ENCODE peak calls at places on chromosome 16, in seven cellular contexts. K is IMR-90, T is neuronal stem cell, G is mesenchymal stem cell, B is trophoblast cell, U is mesendoderm, M is H1. N is an unnamed sample.

GRCh38 chr16:49081556-49081955 is 200.1 kb downstream of the CBLN1 start:
- DNase-seq in K (no peak), T (no peak), G (no peak), B (no peak), U (no peak), M (no peak), N (no peak)

GRCh38 chr16:9528680-9529079 is 437.2 kb downstream of the HAPSTR1 start:
- DNase-seq in K (no peak), T (no peak), G (no peak), B (no peak), U (no peak), M (no peak), N (no peak)

GRCh38 chr16:1458336-1458976 is 14.1 kb upstream of the CCDC154 start:
- DNase-seq in K (peak), T (no peak), G (no peak), B (no peak), U (no peak), M (peak), N (no peak)

GRCh38 chr16:76668207-76668725 is 391.1 kb downstream of the CNTNAP4 start:
- DNase-seq in K (no peak), T (peak), G (no peak), B (peak), U (peak), M (no peak), N (peak)

GRCh38 chr16:77739493-77739892 is 17.2 kb downstream of the NUDT7 start:
- DNase-seq in K (peak), T (no peak), G (no peak), B (peak), U (no peak), M (no peak), N (no peak)

GRCh38 chr16:31273676-31274075 is 13.9 kb downstream of the ITGAM start:
- DNase-seq in K (no peak), T (no peak), G (no peak), B (no peak), U (no peak), M (no peak), N (peak)

GRCh38 chr16:87017388-87018012 is 299.7 kb downstream of the C16orf95 start:
- DNase-seq in K (peak), T (no peak), G (peak), B (no peak), U (peak), M (no peak), N (peak)

GRCh38 chr16:27628216-27628945 is 78.4 kb downstream of the KATNIP start:
- DNase-seq in K (no peak), T (no peak), G (peak), B (no peak), U (no peak), M (no peak), N (no peak)

GRCh38 chr16:54957403-54957802 is 26.7 kb downstream of the IRX5 start:
- DNase-seq in K (no peak), T (no peak), G (no peak), B (peak), U (peak), M (peak), N (peak)

GRCh38 chr16:35188288-35189155 is 1729.1 kb downstream of the TP53TG3F start:
- DNase-seq in K (no peak), T (no peak), G (no peak), B (peak), U (peak), M (no peak), N (no peak)

GRCh38 chr16:73082608-73083007 is 34.7 kb upstream of the ZFHX3 start:
- DNase-seq in K (peak), T (no peak), G (peak), B (peak), U (no peak), M (no peak), N (no peak)

GRCh38 chr16:65679785-65680184 is 557.9 kb upstream of the CDH11 start:
- DNase-seq in K (no peak), T (no peak), G (no peak), B (no peak), U (no peak), M (no peak), N (no peak)

GRCh38 chr16:8798174-8798527 is 512 bp downstream of the PMM2 start:
- DNase-seq in K (peak), T (no peak), G (no peak), B (peak), U (peak), M (no peak), N (no peak)

GRCh38 chr16:31083981-31084380 is 4.8 kb downstream of the PRSS53 start:
- DNase-seq in K (no peak), T (no peak), G (no peak), B (no peak), U (no peak), M (no peak), N (peak)

GRCh38 chr16:21076186-21076883 is 74.3 kb downstream of the DNAH3 start:
- DNase-seq in K (no peak), T (no peak), G (no peak), B (no peak), U (no peak), M (no peak), N (no peak)

GRCh38 chr16:68642436-68643064 is 2.6 kb upstream of the CDH3 start:
- DNase-seq in K (no peak), T (no peak), G (peak), B (peak), U (peak), M (peak), N (peak)

GRCh38 chr16:58647107-58647506 is 17.5 kb upstream of the CNOT1 start:
- DNase-seq in K (no peak), T (no peak), G (no peak), B (no peak), U (no peak), M (no peak), N (no peak)

GRCh38 chr16:4656695-4657686 is 32.4 kb downstream of the MGRN1 start:
- DNase-seq in K (no peak), T (no peak), G (no peak), B (no peak), U (peak), M (no peak), N (no peak)

GRCh38 chr16:53541326-53541725 is 38.3 kb upstream of the AKTIP start:
- DNase-seq in K (peak), T (no peak), G (no peak), B (no peak), U (no peak), M (no peak), N (no peak)

GRCh38 chr16:89498839-89499238 is 8.5 kb upstream of the ANKRD11 start:
- DNase-seq in K (no peak), T (no peak), G (peak), B (no peak), U (no peak), M (no peak), N (no peak)

GRCh38 chr16:58393138-58393504 is 850 bp downstream of the GINS3 start:
- DNase-seq in K (no peak), T (peak), G (peak), B (no peak), U (peak), M (no peak), N (no peak)

GRCh38 chr16:66943426-66944053 is 8.2 kb downstream of the CES2 start:
- DNase-seq in K (no peak), T (no peak), G (no peak), B (no peak), U (no peak), M (no peak), N (no peak)

GRCh38 chr16:1614226-1615102 is 2.3 kb downstream of the CRAMP1 start:
- DNase-seq in K (peak), T (peak), G (peak), B (peak), U (peak), M (peak), N (no peak)

GRCh38 chr16:48623304-48624016 is 13.5 kb upstream of the N4BP1 start:
- DNase-seq in K (peak), T (peak), G (peak), B (peak), U (peak), M (peak), N (peak)

GRCh38 chr16:89265647-89266046 is 48.1 kb downstream of the ZNF778 start:
- DNase-seq in K (no peak), T (no peak), G (no peak), B (no peak), U (no peak), M (no peak), N (no peak)

DNA sequence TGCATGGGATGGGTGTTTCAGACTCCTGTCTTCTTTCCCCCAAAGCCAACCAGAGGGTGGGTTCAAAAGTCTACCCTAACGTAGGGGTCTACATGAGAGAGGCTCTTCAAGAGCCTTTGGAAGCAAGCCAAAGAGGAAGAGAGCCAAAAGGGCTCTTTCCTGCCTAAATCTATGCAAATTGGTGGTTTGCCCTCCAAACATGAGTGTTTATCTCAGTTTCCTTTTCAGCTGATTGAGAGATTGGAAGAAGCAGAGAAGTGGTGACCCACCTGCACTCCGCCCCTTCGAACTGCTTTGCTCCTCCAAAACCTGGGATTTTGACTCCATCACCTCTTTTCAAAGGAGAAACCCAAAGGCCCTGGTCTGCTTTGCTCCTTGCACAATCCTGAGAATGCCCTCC is 65.4 kb upstream of the MAF start:
- DNase-seq in K (no peak), T (no peak), G (no peak), B (no peak), U (no peak), M (no peak), N (no peak)
- H3K23ac ChIP-seq in K (no peak), T (no peak), G (no peak), B (no peak), U (no peak), M (no peak), N (no peak)

DNA sequence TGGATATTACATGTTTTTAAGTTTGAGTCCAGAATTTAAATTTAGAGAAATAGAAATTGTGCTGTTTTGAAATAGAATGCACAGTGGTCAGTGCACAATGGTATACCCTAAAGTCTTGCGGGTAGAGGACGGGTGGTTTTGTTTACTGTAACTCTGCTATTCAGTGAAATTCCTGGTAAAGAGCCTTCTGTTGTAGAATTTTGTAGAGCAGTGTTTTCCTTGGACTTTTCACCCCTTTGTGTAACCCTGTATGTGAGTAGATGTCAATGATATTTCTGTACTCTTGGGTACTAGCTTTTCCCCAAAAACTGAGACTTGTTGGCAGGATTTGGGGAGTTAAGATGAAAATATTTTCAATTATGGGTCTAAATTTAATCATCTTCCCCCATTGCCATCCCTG is 19.5 kb downstream of the IST1 start:
- DNase-seq in K (no peak), T (no peak), G (no peak), B (no peak), U (no peak), M (no peak), N (no peak)
- H3K23ac ChIP-seq in K (no peak), T (no peak), G (no peak), B (no peak), U (no peak), M (no peak), N (no peak)

GRCh38 chr16:2785101-2785991 is 2.0 kb downstream of the PRSS33 start:
- DNase-seq in K (no peak), T (no peak), G (no peak), B (no peak), U (no peak), M (no peak), N (peak)

GRCh38 chr16:2786061-2786825 is 1.1 kb downstream of the PRSS33 start:
- DNase-seq in K (no peak), T (no peak), G (no peak), B (no peak), U (no peak), M (no peak), N (peak)

GRCh38 chr16:2787961-2788360 is 601 bp upstream of the PRSS33 start:
- DNase-seq in K (no peak), T (no peak), G (no peak), B (no peak), U (no peak), M (no peak), N (no peak)

GRCh38 chr16:2787406-2787805 is at the start of gene PRSS33:
- DNase-seq in K (no peak), T (no peak), G (no peak), B (no peak), U (no peak), M (no peak), N (peak)

GRCh38 chr16:2786826-2787151 is 571 bp downstream of the PRSS33 start:
- DNase-seq in K (no peak), T (no peak), G (no peak), B (no peak), U (no peak), M (no peak), N (no peak)
- H3K23ac ChIP-seq in K (no peak), T (no peak), G (no peak), B (no peak), U (no peak), M (no peak), N (no peak)

GRCh38 chr16:56993204-56993603 is 3.8 kb downstream of the NLRC5 start:
- DNase-seq in K (peak), T (no peak), G (no peak), B (no peak), U (no peak), M (no peak), N (no peak)
- H3K23ac ChIP-seq in K (no peak), T (no peak), G (no peak), B (no peak), U (no peak), M (no peak), N (no peak)

GRCh38 chr16:50841081-50841886 is 99.4 kb downstream of the CYLD start:
- DNase-seq in K (no peak), T (no peak), G (no peak), B (peak), U (peak), M (peak), N (peak)

GRCh38 chr16:50839356-50839755 is 97.5 kb downstream of the CYLD start:
- DNase-seq in K (no peak), T (no peak), G (no peak), B (no peak), U (no peak), M (peak), N (no peak)

GRCh38 chr16:50839920-50840729 is 98.2 kb downstream of the CYLD start:
- DNase-seq in K (no peak), T (no peak), G (no peak), B (no peak), U (peak), M (peak), N (peak)

GRCh38 chr16:50842589-50842988 is 100.7 kb downstream of the CYLD start:
- DNase-seq in K (peak), T (no peak), G (peak), B (no peak), U (no peak), M (peak), N (peak)

GRCh38 chr16:50842013-50842505 is 100.2 kb downstream of the CYLD start:
- DNase-seq in K (no peak), T (no peak), G (no peak), B (no peak), U (no peak), M (peak), N (peak)
- H3K23ac ChIP-seq in K (no peak), T (no peak), G (no peak), B (no peak), U (no peak), M (no peak), N (no peak)

GRCh38 chr16:88131256-88131655 is 180.0 kb downstream of the BANP start:
- DNase-seq in K (no peak), T (no peak), G (no peak), B (no peak), U (no peak), M (no peak), N (no peak)

GRCh38 chr16:88131966-88132365 is 180.7 kb downstream of the BANP start:
- DNase-seq in K (no peak), T (no peak), G (no peak), B (no peak), U (no peak), M (no peak), N (no peak)

GRCh38 chr16:88130016-88130415 is 178.8 kb downstream of the BANP start:
- DNase-seq in K (no peak), T (no peak), G (no peak), B (no peak), U (no peak), M (no peak), N (no peak)

GRCh38 chr16:88128556-88128955 is 177.3 kb downstream of the BANP start:
- DNase-seq in K (no peak), T (no peak), G (no peak), B (no peak), U (no peak), M (no peak), N (no peak)

DNA sequence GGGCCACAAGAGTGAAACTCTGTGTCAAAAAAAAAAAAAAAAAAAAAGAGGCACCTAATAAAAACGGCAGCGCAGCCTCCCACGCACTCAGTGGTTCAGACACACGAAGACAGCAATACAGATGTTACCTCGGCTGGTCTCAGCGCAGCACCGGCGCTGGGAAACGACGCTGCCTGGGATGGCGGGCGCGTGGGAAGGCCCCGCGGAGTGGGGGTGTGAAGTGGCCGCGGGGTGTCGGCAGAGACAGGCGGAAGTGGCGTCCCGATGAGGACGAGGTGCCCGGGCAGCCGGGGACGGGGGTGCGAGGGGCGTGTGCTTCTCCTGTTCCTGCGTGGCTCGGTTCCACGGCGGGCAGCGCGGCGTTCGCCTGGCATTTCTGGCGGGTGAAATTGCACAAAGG is 179.4 kb downstream of the BANP start:
- DNase-seq in K (no peak), T (no peak), G (no peak), B (no peak), U (no peak), M (no peak), N (no peak)
- H3K23ac ChIP-seq in K (no peak), T (no peak), G (no peak), B (no peak), U (no peak), M (no peak), N (no peak)

N was measured in H9.